ENCODE peak calls at places on chromosomes 2 and 18, in five cellular contexts. Y is dorsolateral prefrontal cortex; C is IMR-90; Z is CD8-positive, alpha-beta T cell; D is A549. N is an unnamed sample.

GRCh38 chr2:70440621-70441020 is 113.0 kb downstream of the TGFA start:
- DNase-seq in D (no peak), Y (no peak), Z (peak; percentile 59), C (no peak), N (no peak)

GRCh38 chr2:203804070-203804469 is 63.5 kb upstream of the CTLA4 start:
- DNase-seq in D (no peak), Z (peak; percentile 53), C (peak; percentile 96), Y (peak; percentile 34), N (peak; percentile 84)

GRCh38 chr2:196565982-196566381 is 73.5 kb upstream of the CCDC150 start:
- DNase-seq in Y (no peak), C (no peak), D (no peak), Z (no peak), N (no peak)

GRCh38 chr2:111022630-111023029 is 98.1 kb upstream of the BCL2L11 start:
- DNase-seq in C (no peak), D (no peak), Z (no peak), Y (no peak), N (no peak)

GRCh38 chr2:98807221-98807620 is 76.3 kb upstream of the MGAT4A start:
- DNase-seq in Y (no peak), D (no peak), Z (no peak), C (no peak), N (no peak)

GRCh38 chr2:170235860-170236638 is 58.1 kb downstream of the MYO3B start:
- DNase-seq in Y (no peak), C (peak; percentile 54), D (peak; percentile 61), Z (no peak), N (no peak)

GRCh38 chr2:128494640-128495321 is 176.1 kb upstream of the HS6ST1 start:
- DNase-seq in Z (peak; percentile 27), C (no peak), D (no peak), Y (no peak), N (peak; percentile 58)

GRCh38 chr2:60478660-60479059 is 74.8 kb downstream of the BCL11A start:
- DNase-seq in D (no peak), Y (no peak), Z (no peak), C (no peak), N (no peak)

GRCh38 chr18:41842886-41843285 is 112.1 kb upstream of the PIK3C3 start:
- DNase-seq in Z (no peak), Y (no peak), C (no peak), D (no peak), N (no peak)

GRCh38 chr2:10584843-10585475 is 104.8 kb downstream of the NOL10 start:
- DNase-seq in C (peak; percentile 93), D (peak; percentile 90), Z (no peak), Y (no peak), N (no peak)

GRCh38 chr2:64989982-64990614 is 899 bp downstream of the SLC1A4 start:
- DNase-seq in C (no peak), Y (no peak), D (no peak), Z (no peak), N (peak; percentile 75)

GRCh38 chr2:145653553-145653952 is 1133.6 kb upstream of the ZEB2 start:
- DNase-seq in C (peak; percentile 5), D (no peak), Z (no peak), Y (no peak), N (no peak)

GRCh38 chr2:74554821-74555531 is 456 bp downstream of the DOK1 start:
- DNase-seq in Z (peak; percentile 71), Y (no peak), C (peak; percentile 27), D (no peak), N (peak; percentile 79)

GRCh38 chr2:187504312-187504921 is 49.8 kb downstream of the TFPI start:
- DNase-seq in D (no peak), Y (no peak), C (no peak), Z (no peak), N (no peak)

GRCh38 chr2:238231251-238231793 is 8.5 kb downstream of the HES6 start:
- DNase-seq in C (peak; percentile 44), Y (peak; percentile 86), Z (peak; percentile 86), D (peak; percentile 38), N (peak; percentile 86)

GRCh38 chr2:9799729-9800632 is 43.3 kb upstream of the TAF1B start:
- DNase-seq in Z (peak; percentile 88), Y (peak; percentile 79), C (peak; percentile 69), D (peak; percentile 85), N (no peak)

GRCh38 chr2:134247679-134248078 is 6.2 kb upstream of the MGAT5 start:
- DNase-seq in D (no peak), Y (no peak), Z (no peak), C (no peak), N (no peak)

GRCh38 chr18:35696307-35696706 is 114.8 kb downstream of the GALNT1 start:
- DNase-seq in C (peak; percentile 58), D (no peak), Z (no peak), Y (no peak), N (no peak)

GRCh38 chr2:39455826-39456225 is 18.7 kb upstream of the MAP4K3 start:
- DNase-seq in Z (no peak), Y (no peak), C (peak; percentile 55), D (no peak), N (no peak)

GRCh38 chr2:177169810-177170514 is 42.6 kb upstream of the HNRNPA3 start:
- DNase-seq in C (no peak), Y (no peak), Z (no peak), D (no peak), N (no peak)

DNA sequence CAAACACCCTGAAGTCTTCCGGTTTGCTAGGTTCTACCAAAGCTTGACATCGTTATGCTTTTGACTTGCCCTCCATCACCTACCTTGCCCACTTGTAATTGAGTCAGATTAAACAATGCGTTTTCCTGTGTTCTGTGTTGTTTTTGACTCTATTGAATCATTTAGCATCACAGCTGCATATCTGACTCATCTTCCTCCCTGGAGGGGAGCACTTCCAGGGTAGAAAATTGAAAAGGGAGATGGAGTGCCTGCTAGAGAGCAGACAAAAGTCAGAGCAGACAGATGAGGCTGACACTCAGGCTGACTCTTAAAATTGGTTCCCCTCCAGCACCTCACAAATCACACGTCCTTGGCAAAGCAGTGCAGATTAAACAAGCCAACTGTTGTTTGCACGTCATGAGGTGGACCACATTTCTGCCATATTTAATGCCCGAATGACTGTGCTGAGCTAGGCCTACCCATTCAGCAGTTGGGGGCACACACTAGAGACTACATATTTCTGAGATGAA is 2.2 kb downstream of the MPP4 start:
- DNase-seq in D (no peak), Z (no peak), Y (no peak), C (peak; percentile 96), N (no peak)
- H3K27ac ChIP-seq in D (no peak overlapping the region), Z (no peak overlapping the region), Y (peak overlapping the region; percentile 50), C (peak overlapping the region; percentile 94), N (no peak overlapping the region)

DNA sequence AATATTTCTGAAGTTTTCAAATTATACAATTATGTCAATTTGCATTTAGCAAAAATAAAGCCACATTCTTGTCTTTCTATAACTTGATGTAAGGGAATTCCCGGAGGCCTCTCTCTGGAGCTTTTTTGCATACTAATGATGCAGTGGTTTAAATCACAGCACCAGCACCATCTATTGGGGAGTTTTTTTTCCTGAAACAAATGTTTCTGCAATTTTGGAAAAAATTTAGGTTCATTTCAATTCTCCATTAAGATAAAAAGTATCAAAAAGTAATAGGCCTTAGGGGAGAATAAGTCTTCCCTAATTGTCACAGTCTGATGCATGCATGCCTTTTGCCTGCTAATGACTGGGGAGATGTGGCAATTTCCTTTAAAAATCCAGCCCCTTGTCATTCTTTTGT is 13.5 kb downstream of the CBLN2 start:
- DNase-seq in Z (no peak), C (no peak), D (no peak), Y (no peak), N (no peak)
- TF ChIP-seq CTCF in Z (no peak), C (peak; percentile 13), D (peak; percentile 28), Y (peak; percentile 53), N (no peak)

GRCh38 chr18:64720781-64721464 is 572.0 kb upstream of the LINC00305 start:
- DNase-seq in D (no peak), Y (no peak), Z (no peak), C (no peak), N (no peak)
- H3K4me3 ChIP-seq in D (no peak overlapping the region), Y (no peak overlapping the region), Z (no peak overlapping the region), C (no peak overlapping the region), N (no peak overlapping the region)

GRCh38 chr2:200353873-200354272 is 47.4 kb downstream of the SPATS2L start:
- DNase-seq in Y (no peak), D (no peak), Z (no peak), C (no peak), N (no peak)

GRCh38 chr2:200351815-200352214 is 45.3 kb downstream of the SPATS2L start:
- DNase-seq in C (peak; percentile 35), Y (no peak), D (no peak), Z (no peak), N (no peak)

GRCh38 chr2:200354823-200355751 is 48.6 kb downstream of the SPATS2L start:
- DNase-seq in D (no peak), C (no peak), Z (no peak), Y (no peak), N (no peak)

GRCh38 chr2:200352631-200353030 is 46.1 kb downstream of the SPATS2L start:
- DNase-seq in D (no peak), C (peak; percentile 66), Y (no peak), Z (no peak), N (no peak)

GRCh38 chr2:200353125-200353524 is 46.6 kb downstream of the SPATS2L start:
- DNase-seq in Y (no peak), C (no peak), Z (no peak), D (no peak), N (no peak)
- H3K27ac ChIP-seq in Y (peak overlapping the region; percentile 31), C (no peak overlapping the region), Z (no peak overlapping the region), D (no peak overlapping the region), N (peak overlapping the region; percentile 57)

GRCh38 chr2:165840333-165840958 is 46.4 kb upstream of the GALNT3 start:
- DNase-seq in Z (no peak), Y (no peak), C (no peak), D (no peak), N (no peak)
- TF ChIP-seq CTCF in Z (no peak), Y (no peak), C (no peak), D (no peak), N (no peak)